ENCODE peak calls at places on chromosomes 7 and 10, in five cellular contexts. One of them, this sample, is unnamed.

GRCh38 chr7:100827330-100828226 is at the start of gene EPHB4:
- DNase-seq in K562: peak; percentile 97
- DNase-seq in AG10803: peak; percentile 82
- DNase-seq in tibial artery: no peak
- DNase-seq in transverse colon: peak; percentile 83
- DNase-seq in this sample: no peak

GRCh38 chr10:117005454-117006055 is 568 bp upstream of the SHTN1 start:
- DNase-seq in K562: peak; percentile 46
- DNase-seq in AG10803: no peak
- DNase-seq in tibial artery: no peak
- DNase-seq in transverse colon: peak; percentile 9
- DNase-seq in this sample: no peak

GRCh38 chr10:103660364-103661197 is 167.1 kb downstream of the NEURL1 start:
- DNase-seq in K562: no peak
- DNase-seq in AG10803: peak; percentile 31
- DNase-seq in tibial artery: peak; percentile 79
- DNase-seq in transverse colon: no peak
- DNase-seq in this sample: no peak

GRCh38 chr7:127137146-127137545 is 115.6 kb downstream of the GRM8 start:
- DNase-seq in K562: no peak
- DNase-seq in AG10803: no peak
- DNase-seq in tibial artery: no peak
- DNase-seq in transverse colon: no peak
- DNase-seq in this sample: no peak

GRCh38 chr7:87513735-87514319 is 38.3 kb upstream of the ABCB4 start:
- DNase-seq in K562: no peak
- DNase-seq in AG10803: no peak
- DNase-seq in tibial artery: no peak
- DNase-seq in transverse colon: no peak
- DNase-seq in this sample: no peak

GRCh38 chr10:105682911-105683310 is 1041.8 kb downstream of the SORCS3 start:
- DNase-seq in K562: no peak
- DNase-seq in AG10803: no peak
- DNase-seq in tibial artery: no peak
- DNase-seq in transverse colon: no peak
- DNase-seq in this sample: no peak

GRCh38 chr7:79452495-79453265 is 787 bp downstream of the MAGI2 start:
- DNase-seq in K562: no peak
- DNase-seq in AG10803: peak; percentile 32
- DNase-seq in tibial artery: peak; percentile 70
- DNase-seq in transverse colon: no peak
- DNase-seq in this sample: no peak

GRCh38 chr10:71912431-71912830 is 51.8 kb upstream of the CHST3 start:
- DNase-seq in K562: peak; percentile 38
- DNase-seq in AG10803: no peak
- DNase-seq in tibial artery: peak; percentile 12
- DNase-seq in transverse colon: no peak
- DNase-seq in this sample: no peak

GRCh38 chr10:6491841-6492609 is 88.1 kb downstream of the PRKCQ start:
- DNase-seq in K562: no peak
- DNase-seq in AG10803: no peak
- DNase-seq in tibial artery: no peak
- DNase-seq in transverse colon: no peak
- DNase-seq in this sample: no peak

GRCh38 chr7:30091431-30092386 is 43.1 kb upstream of the MTURN start:
- DNase-seq in K562: no peak
- DNase-seq in AG10803: peak; percentile 91
- DNase-seq in tibial artery: no peak
- DNase-seq in transverse colon: no peak
- DNase-seq in this sample: peak; percentile 49

GRCh38 chr7:25758559-25758958 is 393.4 kb upstream of the NFE2L3 start:
- DNase-seq in K562: no peak
- DNase-seq in AG10803: no peak
- DNase-seq in tibial artery: no peak
- DNase-seq in transverse colon: no peak
- DNase-seq in this sample: no peak

GRCh38 chr7:2687338-2687869 is 598 bp upstream of the AMZ1 start:
- DNase-seq in K562: no peak
- DNase-seq in AG10803: peak; percentile 67
- DNase-seq in tibial artery: no peak
- DNase-seq in transverse colon: no peak
- DNase-seq in this sample: no peak

GRCh38 chr10:42367532-42368230 is 270.7 kb downstream of the ZNF33B start:
- DNase-seq in K562: peak; percentile 97
- DNase-seq in AG10803: peak; percentile 90
- DNase-seq in tibial artery: peak; percentile 90
- DNase-seq in transverse colon: peak; percentile 9
- DNase-seq in this sample: peak; percentile 40

DNA sequence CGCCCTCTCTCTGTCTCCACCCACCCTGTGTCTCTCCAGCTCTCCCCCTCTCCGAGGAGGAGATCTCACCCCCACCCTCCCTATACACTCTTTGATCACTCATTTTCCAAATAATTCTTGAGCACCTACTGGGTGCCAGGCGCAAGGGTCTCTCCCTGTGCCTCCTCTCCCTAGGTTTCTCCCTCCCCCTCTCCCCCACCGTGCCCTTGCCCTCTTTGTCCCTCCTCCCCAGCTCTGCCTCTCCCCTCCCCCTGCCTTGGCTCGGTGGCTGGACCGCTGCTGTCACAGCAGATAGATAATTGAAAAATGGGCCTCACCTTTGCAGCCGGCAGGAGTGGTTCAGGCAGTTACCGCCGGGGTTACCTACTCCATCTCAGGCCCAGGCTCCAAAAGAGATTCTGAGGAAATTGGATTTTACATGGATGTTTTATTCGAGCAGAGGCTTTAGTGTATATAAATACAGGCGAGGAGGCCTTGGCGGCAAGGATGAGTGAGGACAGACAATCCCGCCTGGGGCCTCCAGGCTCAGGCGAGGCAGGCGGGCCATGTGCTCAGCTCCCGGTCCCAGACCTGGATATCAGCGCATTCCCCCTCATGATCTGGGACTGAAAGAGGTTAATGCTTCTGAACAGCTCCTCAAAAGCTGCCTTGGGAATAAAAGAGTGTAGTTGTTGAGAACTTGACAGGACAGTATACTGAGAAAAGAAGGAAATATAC is 60.8 kb upstream of the BTRC start:
- DNase-seq in K562: no peak
- DNase-seq in AG10803: no peak
- DNase-seq in tibial artery: no peak
- DNase-seq in transverse colon: no peak
- DNase-seq in this sample: no peak
- H3K4me3 ChIP-seq in K562: no peak overlapping the region
- H3K4me3 ChIP-seq in AG10803: no peak overlapping the region
- H3K4me3 ChIP-seq in tibial artery: peak overlapping the region; percentile 40
- H3K4me3 ChIP-seq in transverse colon: peak overlapping the region; percentile 54
- H3K4me3 ChIP-seq in this sample: no peak overlapping the region

GRCh38 chr7:99623091-99623693 is 6.4 kb downstream of the ZSCAN25 start:
- DNase-seq in K562: no peak
- DNase-seq in AG10803: no peak
- DNase-seq in tibial artery: peak; percentile 17
- DNase-seq in transverse colon: no peak
- DNase-seq in this sample: no peak

GRCh38 chr7:99619571-99620130 is 2.9 kb downstream of the ZSCAN25 start:
- DNase-seq in K562: no peak
- DNase-seq in AG10803: no peak
- DNase-seq in tibial artery: peak; percentile 48
- DNase-seq in transverse colon: no peak
- DNase-seq in this sample: no peak

GRCh38 chr7:99622596-99622995 is 5.8 kb downstream of the ZSCAN25 start:
- DNase-seq in K562: no peak
- DNase-seq in AG10803: no peak
- DNase-seq in tibial artery: peak; percentile 13
- DNase-seq in transverse colon: no peak
- DNase-seq in this sample: no peak

GRCh38 chr7:99618726-99619125 is 2.0 kb downstream of the ZSCAN25 start:
- DNase-seq in K562: no peak
- DNase-seq in AG10803: peak; percentile 55
- DNase-seq in tibial artery: peak; percentile 20
- DNase-seq in transverse colon: no peak
- DNase-seq in this sample: no peak

GRCh38 chr7:99621271-99621670 is 4.5 kb downstream of the ZSCAN25 start:
- DNase-seq in K562: no peak
- DNase-seq in AG10803: no peak
- DNase-seq in tibial artery: peak; percentile 39
- DNase-seq in transverse colon: no peak
- DNase-seq in this sample: no peak
- TF ChIP-seq CTCF in K562: no peak
- TF ChIP-seq CTCF in AG10803: no peak
- TF ChIP-seq CTCF in tibial artery: no peak
- TF ChIP-seq CTCF in transverse colon: no peak
- TF ChIP-seq CTCF in this sample: no peak

GRCh38 chr10:132670546-132670945 is 115.4 kb downstream of the NKX6-2 start:
- DNase-seq in K562: no peak
- DNase-seq in AG10803: no peak
- DNase-seq in tibial artery: peak; percentile 40
- DNase-seq in transverse colon: no peak
- DNase-seq in this sample: no peak
- H3K4me3 ChIP-seq in K562: no peak overlapping the region
- H3K4me3 ChIP-seq in AG10803: no peak overlapping the region
- H3K4me3 ChIP-seq in tibial artery: no peak overlapping the region
- H3K4me3 ChIP-seq in transverse colon: no peak overlapping the region
- H3K4me3 ChIP-seq in this sample: no peak overlapping the region

DNA sequence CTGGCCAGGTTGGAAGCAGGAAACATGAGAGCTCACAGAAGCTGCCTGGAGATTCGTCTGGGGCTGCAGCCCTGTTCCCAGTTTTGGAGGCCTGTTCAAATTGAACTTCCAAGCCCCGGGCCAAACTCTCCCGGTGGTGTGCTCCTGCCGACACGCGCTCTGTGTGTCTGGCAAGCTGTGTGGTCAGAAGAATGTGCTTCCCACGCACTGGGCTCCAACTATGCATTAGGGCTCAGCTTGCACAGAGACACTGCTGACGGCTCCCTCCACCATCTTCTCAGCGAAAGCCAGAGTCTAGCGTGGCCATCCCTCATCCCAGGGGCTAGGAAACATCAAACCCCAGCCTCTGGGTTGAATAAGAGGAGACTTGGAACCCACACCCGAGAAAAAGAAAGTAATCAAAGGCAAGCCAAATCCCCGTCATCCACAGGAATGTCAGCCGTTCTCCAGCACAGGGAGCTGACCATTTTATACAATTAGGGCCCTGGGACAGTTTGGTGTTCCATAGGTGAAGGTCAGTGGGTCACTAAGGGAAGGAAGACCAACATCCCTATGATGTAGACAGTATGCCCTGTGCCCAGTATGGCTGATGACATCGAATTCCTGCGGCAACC is 107.2 kb downstream of the FGFR2 start:
- DNase-seq in K562: no peak
- DNase-seq in AG10803: peak; percentile 13
- DNase-seq in tibial artery: peak; percentile 70
- DNase-seq in transverse colon: peak; percentile 27
- DNase-seq in this sample: no peak
- TF ChIP-seq CTCF in K562: no peak
- TF ChIP-seq CTCF in AG10803: no peak
- TF ChIP-seq CTCF in tibial artery: no peak
- TF ChIP-seq CTCF in transverse colon: no peak
- TF ChIP-seq CTCF in this sample: no peak